ENCODE peak calls at places on chromosomes 11 and 22, in six cellular contexts. K is body of pancreas, T is fibroblast of lung, L is colonic mucosa, F is psoas muscle, B is hepatocyte. R is an unnamed sample.

GRCh38 chr11:42034821-42035220 is 575.4 kb upstream of the LRRC4C start:
- DNase-seq in K (no peak), T (peak; percentile 12), L (no peak), F (no peak), B (no peak), R (no peak)

GRCh38 chr22:35835998-35836691 is 118.5 kb downstream of the APOL5 start:
- DNase-seq in K (peak; percentile 43), T (peak; percentile 93), L (peak; percentile 76), F (peak; percentile 29), B (peak; percentile 80), R (peak; percentile 75)

GRCh38 chr11:126739499-126740145 is 260.9 kb downstream of the KIRREL3 start:
- DNase-seq in K (no peak), T (peak; percentile 16), L (no peak), F (no peak), B (no peak), R (peak; percentile 5)

GRCh38 chr11:16771350-16772140 is 33.1 kb downstream of the C11orf58 start:
- DNase-seq in K (no peak), T (no peak), L (no peak), F (no peak), B (no peak), R (no peak)

GRCh38 chr11:62792193-62792575 is 378 bp upstream of the TMEM223 start:
- DNase-seq in K (no peak), T (peak; percentile 17), L (peak; percentile 33), F (no peak), B (peak; percentile 59), R (no peak)

GRCh38 chr11:111245425-111245824 is at the start of gene POU2AF2:
- DNase-seq in K (no peak), T (no peak), L (no peak), F (no peak), B (no peak), R (no peak)

GRCh38 chr11:128271401-128271800 is 316.0 kb downstream of the ETS1 start:
- DNase-seq in K (no peak), T (no peak), L (no peak), F (no peak), B (no peak), R (no peak)

GRCh38 chr11:636511-637332 is at the start of gene DRD4:
- DNase-seq in K (no peak), T (no peak), L (no peak), F (no peak), B (peak; percentile 66), R (no peak)

GRCh38 chr11:93032580-93032979 is 63.1 kb downstream of the MTNR1B start:
- DNase-seq in K (no peak), T (peak; percentile 44), L (no peak), F (no peak), B (no peak), R (no peak)

GRCh38 chr22:43197271-43197941 is 10.5 kb upstream of the TTLL12 start:
- DNase-seq in K (no peak), T (peak; percentile 55), L (no peak), F (peak; percentile 8), B (no peak), R (no peak)

GRCh38 chr11:78916759-78917158 is 342.1 kb upstream of the NARS2 start:
- DNase-seq in K (no peak), T (no peak), L (no peak), F (no peak), B (no peak), R (no peak)

GRCh38 chr11:123562166-123562565 is 92.3 kb downstream of the SCN3B start:
- DNase-seq in K (peak; percentile 40), T (no peak), L (no peak), F (no peak), B (no peak), R (no peak)

GRCh38 chr11:70090989-70091388 is 12.9 kb downstream of the ANO1 start:
- DNase-seq in K (no peak), T (peak; percentile 33), L (no peak), F (peak; percentile 47), B (peak; percentile 59), R (no peak)

GRCh38 chr11:112174789-112175595 is at the start of gene BCO2:
- DNase-seq in K (peak; percentile 88), T (peak; percentile 67), L (peak; percentile 92), F (peak; percentile 81), B (peak; percentile 91), R (peak; percentile 72)

GRCh38 chr11:109192864-109193263 is 229.1 kb upstream of the C11orf87 start:
- DNase-seq in K (no peak), T (no peak), L (no peak), F (no peak), B (no peak), R (no peak)

GRCh38 chr22:21803859-21804258 is 63.6 kb downstream of the MAPK1 start:
- DNase-seq in K (no peak), T (no peak), L (no peak), F (no peak), B (no peak), R (no peak)

DNA sequence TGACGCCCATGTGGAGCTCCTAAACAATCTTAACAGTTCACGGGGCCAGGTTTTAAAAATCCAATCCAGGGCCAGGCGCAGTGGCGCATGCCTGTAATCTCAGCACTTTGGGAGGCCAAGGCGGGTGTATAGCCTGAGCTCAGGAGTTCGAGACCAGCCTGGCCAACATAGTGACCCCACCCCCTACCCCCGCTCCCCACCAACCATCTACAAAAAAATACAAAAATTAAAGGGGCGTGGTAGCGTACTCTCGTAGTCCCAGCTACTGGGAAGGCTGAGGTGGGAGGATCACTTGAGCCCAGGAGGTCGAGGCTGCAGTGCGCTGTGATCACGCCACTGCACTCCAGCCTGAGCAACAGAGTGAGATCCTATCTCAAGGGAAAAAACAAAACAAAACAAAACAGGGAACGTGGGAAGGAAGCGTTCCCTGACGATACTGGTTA is 689 bp upstream of the SART1 start:
- DNase-seq in K (no peak), T (no peak), L (no peak), F (no peak), B (no peak), R (no peak)
- H3K27ac ChIP-seq in K (peak overlapping the region; percentile 60), T (peak overlapping the region; percentile 79), L (peak overlapping the region; percentile 92), F (peak overlapping the region; percentile 91), B (peak overlapping the region; percentile 88), R (peak overlapping the region; percentile 86)

DNA sequence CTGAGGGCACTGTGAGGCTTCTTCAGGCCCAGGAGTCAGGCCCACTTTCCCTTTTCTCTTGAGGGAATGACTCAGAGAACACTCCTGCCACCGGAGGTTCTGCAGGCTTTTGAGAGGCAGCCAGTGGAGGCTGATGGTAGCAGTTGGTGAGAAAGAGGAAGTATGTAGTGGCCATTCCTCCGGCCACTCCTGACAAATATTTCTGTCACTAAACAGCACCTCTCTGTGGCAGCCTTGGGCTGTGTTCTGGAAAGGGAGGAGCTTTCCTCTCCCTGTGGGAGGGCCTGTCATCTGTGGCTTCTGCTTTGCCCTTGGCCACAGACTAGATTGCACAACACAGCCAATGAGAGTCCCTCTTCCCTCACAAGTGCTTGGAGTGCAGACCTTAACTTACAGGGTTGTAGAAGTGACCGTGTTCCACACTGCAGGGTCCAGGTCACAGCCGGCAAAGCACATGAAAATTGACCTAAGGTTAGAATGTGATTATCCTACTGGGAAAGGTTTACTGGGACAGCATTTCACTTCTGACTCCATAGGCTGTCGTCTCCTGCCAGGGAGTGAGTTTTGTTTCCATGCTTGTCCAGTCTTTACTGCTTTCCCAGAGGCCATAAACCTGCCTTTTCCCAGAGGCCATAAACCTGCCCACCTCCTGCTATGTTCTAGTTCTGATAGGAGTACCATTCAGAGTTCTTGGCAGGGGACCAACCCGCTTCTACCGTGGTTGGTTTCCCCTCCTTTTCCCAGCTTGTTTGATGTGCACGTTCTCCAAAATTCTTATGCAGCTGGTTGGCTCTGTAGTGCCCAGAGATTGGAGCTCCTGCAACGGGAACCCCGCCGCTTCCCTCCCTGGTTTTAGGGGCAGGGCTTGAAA is 33.3 kb downstream of the MARK2 start:
- DNase-seq in K (peak; percentile 96), T (peak; percentile 92), L (peak; percentile 90), F (peak; percentile 78), B (peak; percentile 89), R (peak; percentile 70)
- TF ChIP-seq CTCF in K (peak; percentile 92), T (peak; percentile 41), L (peak; percentile 41), F (peak; percentile 50), B (peak; percentile 60), R (no peak)

GRCh38 chr22:29345932-29346331 is 30.4 kb upstream of the RASL10A start:
- DNase-seq in K (no peak), T (peak; percentile 22), L (no peak), F (no peak), B (no peak), R (no peak)

GRCh38 chr22:29343313-29343805 is 27.9 kb upstream of the RASL10A start:
- DNase-seq in K (peak; percentile 88), T (peak; percentile 81), L (no peak), F (no peak), B (no peak), R (peak; percentile 36)

GRCh38 chr22:29344137-29344536 is 28.6 kb upstream of the RASL10A start:
- DNase-seq in K (peak; percentile 90), T (peak; percentile 99), L (no peak), F (peak; percentile 87), B (peak; percentile 61), R (peak; percentile 78)

GRCh38 chr22:29348956-29349355 is 33.5 kb upstream of the RASL10A start:
- DNase-seq in K (no peak), T (no peak), L (no peak), F (no peak), B (no peak), R (peak; percentile 94)

DNA sequence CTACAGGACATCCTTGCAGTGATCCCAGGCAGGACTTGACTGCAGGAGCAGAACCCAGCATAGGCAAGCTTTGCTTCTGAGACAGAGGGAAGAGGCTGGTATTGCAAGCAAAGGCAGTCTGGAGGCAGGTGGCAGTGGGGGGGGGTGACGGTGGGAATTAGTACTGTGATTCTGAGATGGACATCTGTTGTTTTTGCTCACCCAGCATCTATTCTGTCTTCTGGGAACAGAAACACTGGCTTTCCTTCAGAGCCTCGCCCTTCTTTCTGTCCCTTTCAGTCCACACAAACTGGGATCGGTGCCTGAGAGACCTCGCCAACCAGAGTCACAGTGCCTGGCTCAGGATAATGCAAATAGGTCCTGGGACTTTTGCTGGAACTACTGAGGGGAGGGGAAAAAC is 31.2 kb upstream of the RASL10A start:
- DNase-seq in K (no peak), T (no peak), L (no peak), F (no peak), B (no peak), R (no peak)
- H3K27ac ChIP-seq in K (no peak overlapping the region), T (no peak overlapping the region), L (no peak overlapping the region), F (peak overlapping the region; percentile 61), B (no peak overlapping the region), R (peak overlapping the region; percentile 4)

GRCh38 chr22:24459911-24460310 is 32.5 kb downstream of the ADORA2A start:
- DNase-seq in K (no peak), T (no peak), L (no peak), F (no peak), B (no peak), R (no peak)

GRCh38 chr22:24455039-24455438 is 27.6 kb downstream of the ADORA2A start:
- DNase-seq in K (no peak), T (no peak), L (no peak), F (no peak), B (no peak), R (no peak)

GRCh38 chr22:24460418-24461089 is 33.2 kb downstream of the ADORA2A start:
- DNase-seq in K (no peak), T (peak; percentile 30), L (no peak), F (no peak), B (peak; percentile 43), R (no peak)

GRCh38 chr22:24455751-24456426 is 28.5 kb downstream of the ADORA2A start:
- DNase-seq in K (no peak), T (no peak), L (no peak), F (no peak), B (no peak), R (no peak)

DNA sequence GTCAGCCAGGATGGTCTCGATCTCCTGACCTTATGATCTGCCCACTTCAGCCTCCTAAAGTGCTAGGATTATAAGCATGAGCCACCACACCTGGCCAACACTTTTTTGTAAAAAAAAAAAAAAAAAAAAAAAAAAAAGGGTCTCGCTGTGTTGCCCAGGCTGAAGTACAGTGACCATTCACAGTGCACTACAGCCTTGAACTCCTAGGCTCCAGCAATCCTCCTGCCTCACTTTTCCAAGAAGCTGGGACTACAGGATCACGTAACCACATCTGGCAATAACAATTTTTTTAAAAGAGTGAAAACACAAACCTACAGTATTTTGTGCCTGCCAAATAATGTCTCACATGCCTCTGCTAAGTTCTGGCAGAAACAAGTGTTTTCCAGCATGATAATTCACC is 30.5 kb downstream of the ADORA2A start:
- DNase-seq in K (no peak), T (no peak), L (no peak), F (no peak), B (no peak), R (no peak)
- TF ChIP-seq CTCF in K (no peak), T (no peak), L (no peak), F (no peak), B (no peak), R (no peak)

R was measured in RWPE1.